ENCODE peak calls at places on chromosomes 5 and 9, in eight cellular contexts. E is endodermal cell, M is PC-9, X is fibroblast of villous mesenchyme, T is heart right ventricle, C is kidney, F is lung, J is B cell. L is an unnamed sample.

GRCh38 chr5:168836603-168837245 is 257.6 kb upstream of the PANK3 start:
- DNase-seq in E (no peak), M (no peak), X (no peak), T (no peak), C (no peak), F (no peak), J (no peak), L (no peak)

GRCh38 chr5:127076730-127077129 is 3.4 kb upstream of the C5orf63 start:
- DNase-seq in E (no peak), M (no peak), X (peak; percentile 53), T (peak; percentile 20), C (peak; percentile 66), F (no peak), J (no peak), L (peak; percentile 51)

GRCh38 chr9:18338042-18338441 is 135.9 kb upstream of the ADAMTSL1 start:
- DNase-seq in E (no peak), M (no peak), X (no peak), T (no peak), C (no peak), F (no peak), J (no peak), L (no peak)

GRCh38 chr9:87277346-87277745 is 220.3 kb upstream of the DAPK1 start:
- DNase-seq in E (no peak), M (no peak), X (peak; percentile 70), T (no peak), C (no peak), F (no peak), J (no peak), L (no peak)

GRCh38 chr9:116605060-116605459 is 82.0 kb upstream of the TRIM32 start:
- DNase-seq in E (no peak), M (no peak), X (no peak), T (no peak), C (no peak), F (no peak), J (no peak), L (no peak)

GRCh38 chr5:57267796-57268195 is 93.9 kb downstream of the GPBP1 start:
- DNase-seq in E (no peak), M (no peak), X (peak; percentile 42), T (no peak), C (no peak), F (no peak), J (no peak), L (peak; percentile 13)

GRCh38 chr9:16868706-16869105 is 1.8 kb downstream of the BNC2 start:
- DNase-seq in E (no peak), M (no peak), X (peak; percentile 77), T (no peak), C (no peak), F (no peak), J (no peak), L (peak; percentile 63)

GRCh38 chr9:28234899-28235277 is 661.6 kb upstream of the C9orf72 start:
- DNase-seq in E (peak; percentile 46), M (peak; percentile 42), X (peak; percentile 45), T (no peak), C (no peak), F (no peak), J (no peak), L (peak; percentile 25)

GRCh38 chr5:142420521-142420920 is 95.7 kb upstream of the SPRY4 start:
- DNase-seq in E (no peak), M (no peak), X (peak; percentile 21), T (no peak), C (no peak), F (no peak), J (peak; percentile 13), L (no peak)

GRCh38 chr9:20930836-20931235 is 100.6 kb downstream of the HACD4 start:
- DNase-seq in E (no peak), M (no peak), X (no peak), T (no peak), C (no peak), F (no peak), J (no peak), L (no peak)

GRCh38 chr9:114827658-114828360 is 22.0 kb upstream of the TNFSF15 start:
- DNase-seq in E (no peak), M (no peak), X (no peak), T (no peak), C (no peak), F (no peak), J (no peak), L (no peak)

GRCh38 chr5:111735829-111736228 is 21.2 kb downstream of the NREP start:
- DNase-seq in E (peak; percentile 71), M (no peak), X (peak; percentile 92), T (peak; percentile 36), C (no peak), F (peak; percentile 45), J (no peak), L (peak; percentile 90)

GRCh38 chr9:126406075-126406675 is 79.5 kb downstream of the MVB12B start:
- DNase-seq in E (no peak), M (no peak), X (no peak), T (no peak), C (no peak), F (no peak), J (no peak), L (peak; percentile 44)

GRCh38 chr5:165325201-165325600 is 1819.8 kb downstream of the MAT2B start:
- DNase-seq in E (no peak), M (no peak), X (peak; percentile 7), T (no peak), C (no peak), F (no peak), J (no peak), L (peak; percentile 81)

GRCh38 chr5:98585661-98586310 is 187.7 kb upstream of the RGMB start:
- DNase-seq in E (no peak), M (no peak), X (no peak), T (no peak), C (no peak), F (no peak), J (no peak), L (no peak)

DNA sequence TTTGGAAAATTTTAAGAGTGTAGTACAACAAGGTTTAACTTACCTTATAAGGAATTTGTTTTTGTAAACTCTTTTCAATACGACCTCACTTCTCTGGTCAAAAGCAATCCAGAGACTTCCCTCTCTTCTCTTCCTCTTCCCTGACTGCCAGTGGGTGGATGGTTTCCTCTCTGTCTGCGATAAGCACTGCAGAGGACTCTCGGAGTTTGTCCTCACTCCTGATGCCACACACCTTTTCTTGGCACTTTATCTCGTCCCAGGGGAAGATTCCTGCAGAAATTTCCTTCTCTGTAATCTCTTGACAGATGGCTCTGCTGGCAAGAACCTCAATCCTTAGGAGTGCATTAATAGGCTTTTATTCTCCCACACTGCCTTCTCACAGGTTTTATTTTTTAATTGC is 641.6 kb downstream of the NR2F1-AS1 start:
- DNase-seq in E (no peak), M (no peak), X (peak; percentile 14), T (no peak), C (no peak), F (no peak), J (no peak), L (no peak)
- TF ChIP-seq CTCF in E (no peak), M (no peak), X (no peak), T (no peak), C (no peak), F (no peak), J (no peak), L (no peak)

DNA sequence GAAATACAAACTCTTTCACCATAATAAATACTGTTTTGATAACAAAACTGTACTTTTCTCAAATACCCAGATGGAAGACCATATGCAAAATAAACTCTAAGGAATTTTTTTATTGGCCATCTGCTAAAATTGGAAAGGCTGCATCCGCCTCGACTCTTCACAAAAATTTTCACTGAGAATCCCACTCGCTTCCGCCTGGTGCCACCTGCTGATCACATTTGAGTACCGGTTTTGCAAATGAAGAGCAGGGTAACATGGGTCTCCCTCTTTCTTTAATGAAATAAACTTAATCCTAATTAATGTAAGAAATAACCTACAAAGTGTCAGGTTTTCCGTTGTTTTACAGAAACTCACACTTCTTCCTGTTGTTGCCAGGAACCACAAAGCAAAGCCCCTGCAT is 76.3 kb downstream of the TTLL11 start:
- DNase-seq in E (no peak), M (no peak), X (peak; percentile 19), T (no peak), C (no peak), F (no peak), J (no peak), L (peak; percentile 15)
- TF ChIP-seq CTCF in E (peak; percentile 61), M (no peak), X (peak; percentile 25), T (peak; percentile 34), C (peak; percentile 14), F (peak; percentile 3), J (no peak), L (peak; percentile 27)

GRCh38 chr5:6431214-6432195 is 17.2 kb upstream of the UBE2QL1 start:
- DNase-seq in E (peak; percentile 14), M (no peak), X (no peak), T (no peak), C (no peak), F (no peak), J (no peak), L (no peak)

GRCh38 chr5:6436715-6437340 is 11.8 kb upstream of the UBE2QL1 start:
- DNase-seq in E (no peak), M (no peak), X (no peak), T (no peak), C (no peak), F (no peak), J (no peak), L (no peak)

GRCh38 chr5:6434737-6435136 is 13.9 kb upstream of the UBE2QL1 start:
- DNase-seq in E (peak; percentile 41), M (no peak), X (no peak), T (no peak), C (no peak), F (no peak), J (no peak), L (no peak)

GRCh38 chr5:6432206-6432605 is 16.5 kb upstream of the UBE2QL1 start:
- DNase-seq in E (peak; percentile 28), M (no peak), X (no peak), T (no peak), C (no peak), F (no peak), J (no peak), L (no peak)

GRCh38 chr5:6435356-6435755 is 13.3 kb upstream of the UBE2QL1 start:
- DNase-seq in E (peak; percentile 92), M (no peak), X (peak; percentile 14), T (no peak), C (no peak), F (no peak), J (peak; percentile 13), L (no peak)
- TF ChIP-seq CTCF in E (peak; percentile 84), M (peak; percentile 43), X (peak; percentile 54), T (peak; percentile 20), C (no peak), F (no peak), J (no peak), L (peak; percentile 23)

GRCh38 chr5:176405656-176406435 is 10.5 kb downstream of the CLTB start:
- DNase-seq in E (peak; percentile 80), M (no peak), X (no peak), T (no peak), C (no peak), F (no peak), J (no peak), L (no peak)

GRCh38 chr5:176409765-176410164 is 6.6 kb downstream of the CLTB start:
- DNase-seq in E (no peak), M (no peak), X (no peak), T (no peak), C (no peak), F (no peak), J (no peak), L (no peak)

GRCh38 chr5:176407456-176408244 is 8.7 kb downstream of the CLTB start:
- DNase-seq in E (no peak), M (no peak), X (peak; percentile 62), T (no peak), C (no peak), F (no peak), J (no peak), L (peak; percentile 59)

GRCh38 chr5:176408590-176408989 is 7.7 kb downstream of the CLTB start:
- DNase-seq in E (no peak), M (no peak), X (no peak), T (no peak), C (no peak), F (no peak), J (no peak), L (no peak)

GRCh38 chr5:176406436-176407052 is 9.8 kb downstream of the CLTB start:
- DNase-seq in E (no peak), M (no peak), X (no peak), T (no peak), C (no peak), F (no peak), J (no peak), L (no peak)
- TF ChIP-seq CTCF in E (no peak), M (no peak), X (no peak), T (no peak), C (no peak), F (no peak), J (no peak), L (no peak)